ENCODE peak calls at places on chromosomes 4 and X, in ten cellular contexts. O is NCI-H510A; Q is activated CD4-positive, CD25-positive, alpha-beta regulatory T cell; L is fibroblast of mammary gland; S is pancreas; W is T-helper 17 cell; D is stimulated activated CD4-positive, alpha-beta T cell treated with anti-CD3 and anti-CD28 coated beads, TNF-alpha, amount 100 ng/mL, for 4 hours; H is progenitor cell of endocrine pancreas; X is frontal cortex; B is choroid plexus epithelial cell. G is an unnamed sample.

GRCh38 chrX:99184153-99184552 is 1225.9 kb downstream of the PCDH19 start:
- DNase-seq in O (no peak), Q (no peak), L (no peak), S (no peak), W (no peak), D (no peak), H (no peak), X (no peak), B (no peak), G (no peak)

GRCh38 chr4:54082168-54082567 is 17.8 kb upstream of the CHIC2 start:
- DNase-seq in O (no peak), Q (no peak), L (peak), S (peak), W (no peak), D (no peak), H (no peak), X (no peak), B (peak), G (peak)

GRCh38 chr4:4491396-4491893 is 50.4 kb downstream of the STX18 start:
- DNase-seq in O (no peak), Q (no peak), L (no peak), S (no peak), W (no peak), D (no peak), H (no peak), X (no peak), B (peak), G (no peak)

GRCh38 chr4:128718793-128719192 is 90.7 kb upstream of the JADE1 start:
- DNase-seq in O (no peak), Q (no peak), L (peak), S (no peak), W (no peak), D (no peak), H (no peak), X (no peak), B (peak), G (peak)

GRCh38 chr4:95732061-95732460 is 107.8 kb upstream of the PDHA2 start:
- DNase-seq in O (no peak), Q (no peak), L (peak), S (no peak), W (no peak), D (no peak), H (no peak), X (no peak), B (peak), G (peak)

GRCh38 chr4:42543126-42543525 is 113.8 kb downstream of the ATP8A1 start:
- DNase-seq in O (no peak), Q (no peak), L (no peak), S (no peak), W (no peak), D (no peak), H (no peak), X (no peak), B (no peak), G (no peak)

GRCh38 chr4:80592950-80593349 is 257.4 kb downstream of the CFAP299 start:
- DNase-seq in O (no peak), Q (no peak), L (no peak), S (no peak), W (no peak), D (no peak), H (no peak), X (no peak), B (peak), G (no peak)

GRCh38 chr4:138218976-138219375 is 23.2 kb downstream of the SLC7A11 start:
- DNase-seq in O (no peak), Q (no peak), L (no peak), S (no peak), W (no peak), D (no peak), H (no peak), X (no peak), B (no peak), G (no peak)

GRCh38 chrX:153646620-153647373 is at the start of gene DUSP9:
- DNase-seq in O (peak), Q (no peak), L (peak), S (peak), W (no peak), D (no peak), H (peak), X (no peak), B (peak), G (no peak)

GRCh38 chrX:7889138-7889537 is 38.1 kb downstream of the PNPLA4 start:
- DNase-seq in O (no peak), Q (no peak), L (no peak), S (no peak), W (no peak), D (no peak), H (no peak), X (no peak), B (no peak), G (no peak)

GRCh38 chr4:107379054-107379869 is 340.8 kb downstream of the PAPSS1 start:
- DNase-seq in O (no peak), Q (no peak), L (peak), S (no peak), W (no peak), D (no peak), H (no peak), X (no peak), B (peak), G (peak)

GRCh38 chr4:75254745-75255144 is 259.5 kb downstream of the RCHY1 start:
- DNase-seq in O (no peak), Q (no peak), L (peak), S (no peak), W (no peak), D (no peak), H (no peak), X (no peak), B (no peak), G (no peak)

GRCh38 chrX:55546956-55547355 is 57.3 kb upstream of the USP51 start:
- DNase-seq in O (no peak), Q (no peak), L (no peak), S (no peak), W (no peak), D (no peak), H (no peak), X (no peak), B (peak), G (no peak)

GRCh38 chr4:87005690-87006461 is 71.1 kb downstream of the AFF1 start:
- DNase-seq in O (no peak), Q (no peak), L (no peak), S (no peak), W (no peak), D (no peak), H (no peak), X (no peak), B (no peak), G (peak)

GRCh38 chr4:65798498-65799127 is 128.3 kb upstream of the EPHA5 start:
- DNase-seq in O (peak), Q (no peak), L (no peak), S (no peak), W (no peak), D (no peak), H (no peak), X (no peak), B (no peak), G (no peak)

GRCh38 chr4:80507077-80507476 is 171.5 kb downstream of the CFAP299 start:
- DNase-seq in O (no peak), Q (no peak), L (no peak), S (no peak), W (no peak), D (no peak), H (no peak), X (no peak), B (no peak), G (no peak)

GRCh38 chrX:131572372-131573014 is 28.6 kb downstream of the OR13H1 start:
- DNase-seq in O (no peak), Q (no peak), L (no peak), S (no peak), W (no peak), D (no peak), H (no peak), X (no peak), B (no peak), G (no peak)

GRCh38 chr4:30619679-30620078 is 100.5 kb upstream of the PCDH7 start:
- DNase-seq in O (no peak), Q (no peak), L (peak), S (no peak), W (no peak), D (no peak), H (no peak), X (no peak), B (peak), G (no peak)

G was measured in renal cortical epithelial cell.